ENCODE peak calls at places on chromosomes 16 and 17, in six cellular contexts. One of them, this sample, is unnamed.

GRCh38 chr17:73118876-73119485 is 26.5 kb upstream of the SLC39A11 start:
- DNase-seq in mesenchymal stem cell: no peak
- DNase-seq in ascending aorta: no peak
- DNase-seq in heart right ventricle: no peak
- DNase-seq in bronchial epithelial cell: no peak
- DNase-seq in WERI-Rb-1: peak; percentile 97
- DNase-seq in this sample: no peak

GRCh38 chr17:54902017-54902416 is 1.4 kb downstream of the TOM1L1 start:
- DNase-seq in bronchial epithelial cell: no peak
- DNase-seq in mesenchymal stem cell: no peak
- DNase-seq in ascending aorta: no peak
- DNase-seq in heart right ventricle: no peak
- DNase-seq in WERI-Rb-1: no peak
- DNase-seq in this sample: no peak

GRCh38 chr17:40224707-40225092 is 5.6 kb downstream of the WIPF2 start:
- DNase-seq in WERI-Rb-1: peak; percentile 51
- DNase-seq in ascending aorta: no peak
- DNase-seq in mesenchymal stem cell: no peak
- DNase-seq in heart right ventricle: peak; percentile 28
- DNase-seq in bronchial epithelial cell: peak; percentile 22
- DNase-seq in this sample: no peak

GRCh38 chr16:13733561-13733960 is 186.4 kb upstream of the ERCC4 start:
- DNase-seq in heart right ventricle: no peak
- DNase-seq in ascending aorta: no peak
- DNase-seq in WERI-Rb-1: no peak
- DNase-seq in bronchial epithelial cell: no peak
- DNase-seq in mesenchymal stem cell: no peak
- DNase-seq in this sample: no peak

GRCh38 chr17:39737761-39738567 is at the start of gene GRB7:
- DNase-seq in mesenchymal stem cell: no peak
- DNase-seq in ascending aorta: no peak
- DNase-seq in WERI-Rb-1: no peak
- DNase-seq in bronchial epithelial cell: peak; percentile 65
- DNase-seq in heart right ventricle: no peak
- DNase-seq in this sample: no peak

GRCh38 chr16:13863075-13863765 is 56.7 kb upstream of the ERCC4 start:
- DNase-seq in heart right ventricle: no peak
- DNase-seq in ascending aorta: no peak
- DNase-seq in bronchial epithelial cell: no peak
- DNase-seq in WERI-Rb-1: peak; percentile 17
- DNase-seq in mesenchymal stem cell: peak; percentile 0
- DNase-seq in this sample: no peak

GRCh38 chr16:74480150-74481029 is 59.1 kb upstream of the CLEC18B start:
- DNase-seq in ascending aorta: no peak
- DNase-seq in WERI-Rb-1: no peak
- DNase-seq in mesenchymal stem cell: no peak
- DNase-seq in heart right ventricle: peak; percentile 35
- DNase-seq in bronchial epithelial cell: peak; percentile 85
- DNase-seq in this sample: no peak

GRCh38 chr16:85613609-85614337 is 651 bp downstream of the GSE1 start:
- DNase-seq in heart right ventricle: peak; percentile 81
- DNase-seq in mesenchymal stem cell: peak; percentile 61
- DNase-seq in ascending aorta: no peak
- DNase-seq in bronchial epithelial cell: no peak
- DNase-seq in WERI-Rb-1: peak; percentile 56
- DNase-seq in this sample: peak; percentile 47

GRCh38 chr17:76631821-76632565 is 11.6 kb downstream of the ST6GALNAC1 start:
- DNase-seq in WERI-Rb-1: peak; percentile 90
- DNase-seq in bronchial epithelial cell: peak; percentile 73
- DNase-seq in ascending aorta: no peak
- DNase-seq in mesenchymal stem cell: no peak
- DNase-seq in heart right ventricle: no peak
- DNase-seq in this sample: peak; percentile 70

GRCh38 chr17:51751072-51751471 is 407.4 kb downstream of the CA10 start:
- DNase-seq in WERI-Rb-1: no peak
- DNase-seq in ascending aorta: no peak
- DNase-seq in bronchial epithelial cell: no peak
- DNase-seq in mesenchymal stem cell: no peak
- DNase-seq in heart right ventricle: no peak
- DNase-seq in this sample: no peak

GRCh38 chr16:47037746-47038458 is 64.4 kb upstream of the DNAJA2 start:
- DNase-seq in heart right ventricle: peak; percentile 89
- DNase-seq in bronchial epithelial cell: peak; percentile 32
- DNase-seq in WERI-Rb-1: peak; percentile 88
- DNase-seq in ascending aorta: peak; percentile 56
- DNase-seq in mesenchymal stem cell: peak; percentile 85
- DNase-seq in this sample: peak; percentile 84

GRCh38 chr17:28748852-28749515 is 5.2 kb downstream of the TRAF4 start:
- DNase-seq in WERI-Rb-1: no peak
- DNase-seq in heart right ventricle: no peak
- DNase-seq in ascending aorta: no peak
- DNase-seq in bronchial epithelial cell: no peak
- DNase-seq in mesenchymal stem cell: peak; percentile 40
- DNase-seq in this sample: no peak

GRCh38 chr16:85523602-85524364 is 89.3 kb upstream of the GSE1 start:
- DNase-seq in heart right ventricle: peak; percentile 59
- DNase-seq in bronchial epithelial cell: no peak
- DNase-seq in WERI-Rb-1: no peak
- DNase-seq in mesenchymal stem cell: peak; percentile 66
- DNase-seq in ascending aorta: no peak
- DNase-seq in this sample: peak; percentile 82

GRCh38 chr17:74452027-74452840 is 14.2 kb upstream of the CD300A start:
- DNase-seq in heart right ventricle: no peak
- DNase-seq in WERI-Rb-1: no peak
- DNase-seq in mesenchymal stem cell: no peak
- DNase-seq in bronchial epithelial cell: peak; percentile 10
- DNase-seq in ascending aorta: no peak
- DNase-seq in this sample: peak; percentile 71

GRCh38 chr16:19521471-19522368 is at the start of gene GDE1:
- DNase-seq in mesenchymal stem cell: peak; percentile 94
- DNase-seq in WERI-Rb-1: peak; percentile 96
- DNase-seq in ascending aorta: peak; percentile 82
- DNase-seq in bronchial epithelial cell: peak; percentile 75
- DNase-seq in heart right ventricle: peak; percentile 95
- DNase-seq in this sample: peak; percentile 89

GRCh38 chr16:80803341-80804060 is 897 bp downstream of the CDYL2 start:
- DNase-seq in bronchial epithelial cell: no peak
- DNase-seq in WERI-Rb-1: no peak
- DNase-seq in heart right ventricle: no peak
- DNase-seq in mesenchymal stem cell: peak; percentile 6
- DNase-seq in ascending aorta: no peak
- DNase-seq in this sample: no peak

GRCh38 chr17:14321476-14321949 is 20.6 kb downstream of the HS3ST3B1 start:
- DNase-seq in mesenchymal stem cell: peak; percentile 30
- DNase-seq in ascending aorta: no peak
- DNase-seq in bronchial epithelial cell: no peak
- DNase-seq in WERI-Rb-1: no peak
- DNase-seq in heart right ventricle: no peak
- DNase-seq in this sample: no peak

GRCh38 chr17:40545660-40546059 is 19.6 kb downstream of the CCR7 start:
- DNase-seq in heart right ventricle: no peak
- DNase-seq in WERI-Rb-1: no peak
- DNase-seq in mesenchymal stem cell: no peak
- DNase-seq in bronchial epithelial cell: no peak
- DNase-seq in ascending aorta: no peak
- DNase-seq in this sample: no peak

GRCh38 chr17:57670769-57671545 is 74.1 kb downstream of the CCDC182 start:
- DNase-seq in ascending aorta: no peak
- DNase-seq in heart right ventricle: no peak
- DNase-seq in WERI-Rb-1: peak; percentile 7
- DNase-seq in mesenchymal stem cell: no peak
- DNase-seq in bronchial epithelial cell: no peak
- DNase-seq in this sample: no peak

GRCh38 chr16:86444274-86445060 is 65.9 kb upstream of the FOXF1 start:
- DNase-seq in heart right ventricle: no peak
- DNase-seq in ascending aorta: no peak
- DNase-seq in mesenchymal stem cell: no peak
- DNase-seq in WERI-Rb-1: no peak
- DNase-seq in bronchial epithelial cell: no peak
- DNase-seq in this sample: peak; percentile 56

GRCh38 chr16:82197540-82198240 is 27.7 kb upstream of the MPHOSPH6 start:
- DNase-seq in heart right ventricle: no peak
- DNase-seq in bronchial epithelial cell: peak; percentile 96
- DNase-seq in ascending aorta: no peak
- DNase-seq in WERI-Rb-1: no peak
- DNase-seq in mesenchymal stem cell: no peak
- DNase-seq in this sample: no peak

GRCh38 chr16:75116081-75116910 is at the start of gene LDHD:
- DNase-seq in mesenchymal stem cell: no peak
- DNase-seq in bronchial epithelial cell: peak; percentile 22
- DNase-seq in heart right ventricle: peak; percentile 79
- DNase-seq in ascending aorta: peak; percentile 55
- DNase-seq in WERI-Rb-1: no peak
- DNase-seq in this sample: peak; percentile 31

GRCh38 chr17:17043668-17044226 is 1.5 kb downstream of the MPRIP start:
- DNase-seq in mesenchymal stem cell: peak; percentile 53
- DNase-seq in heart right ventricle: no peak
- DNase-seq in bronchial epithelial cell: peak; percentile 15
- DNase-seq in ascending aorta: no peak
- DNase-seq in WERI-Rb-1: no peak
- DNase-seq in this sample: no peak

GRCh38 chr17:36627101-36627500 is 25.7 kb downstream of the MRM1 start:
- DNase-seq in bronchial epithelial cell: no peak
- DNase-seq in WERI-Rb-1: no peak
- DNase-seq in ascending aorta: no peak
- DNase-seq in mesenchymal stem cell: no peak
- DNase-seq in heart right ventricle: no peak
- DNase-seq in this sample: peak; percentile 57

GRCh38 chr17:64118452-64118979 is 11.4 kb downstream of the ERN1 start:
- DNase-seq in ascending aorta: peak; percentile 13
- DNase-seq in WERI-Rb-1: no peak
- DNase-seq in heart right ventricle: peak; percentile 48
- DNase-seq in bronchial epithelial cell: peak; percentile 24
- DNase-seq in mesenchymal stem cell: no peak
- DNase-seq in this sample: no peak

GRCh38 chr17:76421054-76421427 is 31.9 kb downstream of the UBE2O start:
- DNase-seq in mesenchymal stem cell: no peak
- DNase-seq in heart right ventricle: peak; percentile 58
- DNase-seq in bronchial epithelial cell: no peak
- DNase-seq in WERI-Rb-1: no peak
- DNase-seq in ascending aorta: no peak
- DNase-seq in this sample: no peak

GRCh38 chr17:59024916-59025315 is 81.8 kb downstream of the TRIM37 start:
- DNase-seq in bronchial epithelial cell: no peak
- DNase-seq in heart right ventricle: no peak
- DNase-seq in mesenchymal stem cell: no peak
- DNase-seq in WERI-Rb-1: no peak
- DNase-seq in ascending aorta: no peak
- DNase-seq in this sample: no peak

GRCh38 chr16:18983565-18984424 is at the start of gene TMC7:
- DNase-seq in mesenchymal stem cell: peak; percentile 89
- DNase-seq in WERI-Rb-1: peak; percentile 96
- DNase-seq in heart right ventricle: peak; percentile 87
- DNase-seq in ascending aorta: no peak
- DNase-seq in bronchial epithelial cell: peak; percentile 70
- DNase-seq in this sample: peak; percentile 89

GRCh38 chr17:43341705-43342600 is 56.8 kb upstream of the ARL4D start:
- DNase-seq in heart right ventricle: no peak
- DNase-seq in ascending aorta: no peak
- DNase-seq in bronchial epithelial cell: peak; percentile 50
- DNase-seq in mesenchymal stem cell: peak; percentile 68
- DNase-seq in WERI-Rb-1: no peak
- DNase-seq in this sample: no peak

GRCh38 chr16:58329147-58329546 is 34.3 kb upstream of the PRSS54 start:
- DNase-seq in bronchial epithelial cell: peak; percentile 62
- DNase-seq in ascending aorta: no peak
- DNase-seq in mesenchymal stem cell: no peak
- DNase-seq in heart right ventricle: no peak
- DNase-seq in WERI-Rb-1: no peak
- DNase-seq in this sample: no peak
- H3K27me3 ChIP-seq in bronchial epithelial cell: peaks cover 2% of the 10 kb centered on the region
- H3K27me3 ChIP-seq in ascending aorta: no peaks in the 10 kb centered on the region
- H3K27me3 ChIP-seq in mesenchymal stem cell: peaks cover 8% of the 10 kb centered on the region
- H3K27me3 ChIP-seq in heart right ventricle: no peaks in the 10 kb centered on the region
- H3K27me3 ChIP-seq in WERI-Rb-1: no peaks in the 10 kb centered on the region
- H3K27me3 ChIP-seq in this sample: no peaks in the 10 kb centered on the region

GRCh38 chr17:61496174-61496956 is 44.1 kb downstream of the TBX4 start:
- DNase-seq in bronchial epithelial cell: no peak
- DNase-seq in WERI-Rb-1: no peak
- DNase-seq in heart right ventricle: no peak
- DNase-seq in mesenchymal stem cell: no peak
- DNase-seq in ascending aorta: no peak
- DNase-seq in this sample: peak; percentile 49
- H3K4me3 ChIP-seq in bronchial epithelial cell: no peak overlapping the region
- H3K4me3 ChIP-seq in WERI-Rb-1: no peak overlapping the region
- H3K4me3 ChIP-seq in heart right ventricle: no peak overlapping the region
- H3K4me3 ChIP-seq in mesenchymal stem cell: no peak overlapping the region
- H3K4me3 ChIP-seq in ascending aorta: no peak overlapping the region
- H3K4me3 ChIP-seq in this sample: peak overlapping the region; percentile 65

DNA sequence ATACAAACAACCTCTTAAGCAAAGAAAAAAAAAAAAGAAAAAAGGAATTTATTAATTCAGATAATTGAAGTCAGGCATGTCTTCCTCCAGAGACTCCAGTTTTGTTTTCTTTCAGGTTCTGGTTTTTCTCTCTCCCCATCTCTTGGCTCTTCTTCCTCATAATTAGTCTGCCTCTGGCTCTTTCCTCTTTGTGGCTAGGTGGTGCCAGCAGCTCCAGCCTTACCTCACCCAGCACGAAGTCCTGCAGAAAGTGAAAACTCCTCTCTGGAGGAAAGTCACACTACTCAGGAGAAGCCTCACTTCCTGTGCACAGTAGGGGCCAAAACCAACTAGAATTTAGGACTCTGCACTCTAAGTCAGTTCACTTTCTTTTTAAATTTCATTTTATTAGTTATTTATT is 10.3 kb upstream of the NFAT5 start:
- DNase-seq in WERI-Rb-1: no peak
- DNase-seq in ascending aorta: no peak
- DNase-seq in heart right ventricle: no peak
- DNase-seq in mesenchymal stem cell: no peak
- DNase-seq in bronchial epithelial cell: no peak
- DNase-seq in this sample: no peak
- H3K36me3 ChIP-seq in WERI-Rb-1: no peaks in the 10 kb centered on the region
- H3K36me3 ChIP-seq in ascending aorta: no peaks in the 10 kb centered on the region
- H3K36me3 ChIP-seq in heart right ventricle: no peaks in the 10 kb centered on the region
- H3K36me3 ChIP-seq in mesenchymal stem cell: no peaks in the 10 kb centered on the region
- H3K36me3 ChIP-seq in bronchial epithelial cell: no peaks in the 10 kb centered on the region
- H3K36me3 ChIP-seq in this sample: no peaks in the 10 kb centered on the region

GRCh38 chr16:10681310-10682308 is 13.1 kb downstream of the TEKT5 start:
- DNase-seq in ascending aorta: no peak
- DNase-seq in mesenchymal stem cell: no peak
- DNase-seq in heart right ventricle: no peak
- DNase-seq in WERI-Rb-1: no peak
- DNase-seq in bronchial epithelial cell: no peak
- DNase-seq in this sample: no peak

GRCh38 chr16:10678655-10679054 is 16.1 kb downstream of the TEKT5 start:
- DNase-seq in mesenchymal stem cell: no peak
- DNase-seq in heart right ventricle: no peak
- DNase-seq in bronchial epithelial cell: no peak
- DNase-seq in WERI-Rb-1: peak; percentile 61
- DNase-seq in ascending aorta: no peak
- DNase-seq in this sample: peak; percentile 9

GRCh38 chr16:10683160-10683559 is 11.6 kb downstream of the TEKT5 start:
- DNase-seq in heart right ventricle: no peak
- DNase-seq in bronchial epithelial cell: no peak
- DNase-seq in WERI-Rb-1: peak; percentile 93
- DNase-seq in ascending aorta: no peak
- DNase-seq in mesenchymal stem cell: no peak
- DNase-seq in this sample: peak; percentile 3

GRCh38 chr16:10682604-10683003 is 12.1 kb downstream of the TEKT5 start:
- DNase-seq in mesenchymal stem cell: no peak
- DNase-seq in ascending aorta: no peak
- DNase-seq in WERI-Rb-1: no peak
- DNase-seq in bronchial epithelial cell: no peak
- DNase-seq in heart right ventricle: no peak
- DNase-seq in this sample: no peak

GRCh38 chr16:10679921-10680320 is 14.8 kb downstream of the TEKT5 start:
- DNase-seq in ascending aorta: no peak
- DNase-seq in bronchial epithelial cell: no peak
- DNase-seq in heart right ventricle: no peak
- DNase-seq in mesenchymal stem cell: no peak
- DNase-seq in WERI-Rb-1: no peak
- DNase-seq in this sample: no peak
- H3K27me3 ChIP-seq in ascending aorta: no peaks in the 10 kb centered on the region
- H3K27me3 ChIP-seq in bronchial epithelial cell: no peaks in the 10 kb centered on the region
- H3K27me3 ChIP-seq in heart right ventricle: no peaks in the 10 kb centered on the region
- H3K27me3 ChIP-seq in mesenchymal stem cell: no peaks in the 10 kb centered on the region
- H3K27me3 ChIP-seq in WERI-Rb-1: no peaks in the 10 kb centered on the region
- H3K27me3 ChIP-seq in this sample: peaks cover 3% of the 10 kb centered on the region